ENCODE peak calls at places on chromosomes 6 and 20, in eight cellular contexts. B is DMS153; V is astrocyte; I is HFFc6; N is progenitor cell of endocrine pancreas; D is cardiac fibroblast; W is effector memory CD8-positive, alpha-beta T cell; F is HTR-8/SVneo. M is an unnamed sample.
A peak's percentile ranks its signal among the peaks of the same experiment; 100 is the strongest.

GRCh38 chr20:35329435-35330139 is 37.4 kb upstream of the FAM83C start:
- DNase-seq in F (peak; percentile 65), D (peak; percentile 60), N (no peak), V (no peak), B (peak; percentile 15), I (no peak), W (no peak), M (peak; percentile 18)

GRCh38 chr20:46202758-46203509 is 84.8 kb downstream of the CD40 start:
- DNase-seq in B (no peak), D (no peak), N (no peak), I (no peak), W (no peak), V (no peak), F (no peak), M (no peak)

GRCh38 chr20:18839507-18840247 is 26.1 kb downstream of the SCP2D1 start:
- DNase-seq in D (no peak), B (no peak), I (no peak), V (no peak), N (no peak), W (no peak), F (no peak), M (no peak)

GRCh38 chr6:7051780-7052440 is 55.9 kb upstream of the RREB1 start:
- DNase-seq in V (peak; percentile 22), W (peak; percentile 38), B (peak; percentile 12), I (no peak), F (peak; percentile 41), N (peak; percentile 55), D (no peak), M (peak; percentile 68)

GRCh38 chr6:84575264-84575663 is 189.1 kb downstream of the TBX18 start:
- DNase-seq in V (peak; percentile 78), B (peak; percentile 63), D (peak; percentile 60), F (no peak), I (peak; percentile 84), N (no peak), W (no peak), M (no peak)

GRCh38 chr6:143948208-143948607 is 59.9 kb downstream of the PLAGL1 start:
- DNase-seq in D (no peak), W (no peak), N (no peak), V (no peak), F (no peak), I (no peak), B (no peak), M (no peak)

GRCh38 chr20:58870293-58871014 is 17.9 kb downstream of the GNAS start:
- DNase-seq in D (peak; percentile 64), B (peak; percentile 11), N (peak; percentile 71), W (peak; percentile 55), V (no peak), I (peak; percentile 43), F (peak; percentile 96), M (no peak)

GRCh38 chr20:63854766-63855362 is 6.4 kb upstream of the ABHD16B start:
- DNase-seq in V (no peak), W (no peak), N (no peak), B (no peak), D (no peak), I (no peak), F (no peak), M (no peak)

GRCh38 chr20:59933849-59934585 is 580 bp upstream of the SYCP2 start:
- DNase-seq in N (peak; percentile 76), D (peak; percentile 68), I (peak; percentile 37), B (no peak), V (peak; percentile 26), W (peak; percentile 78), F (peak; percentile 96), M (peak; percentile 86)

GRCh38 chr20:37516697-37517370 is 4.2 kb upstream of the NNAT start:
- DNase-seq in V (peak; percentile 69), F (no peak), W (no peak), B (peak; percentile 20), N (no peak), I (no peak), D (no peak), M (no peak)

GRCh38 chr6:46876126-46876525 is 45.6 kb downstream of the ADGRF5 start:
- DNase-seq in I (no peak), D (peak; percentile 89), N (no peak), V (peak; percentile 99), B (peak; percentile 94), W (no peak), F (peak; percentile 18), M (no peak)

GRCh38 chr6:53811082-53811481 is 16.3 kb downstream of the LRRC1 start:
- DNase-seq in F (no peak), V (no peak), D (no peak), B (peak; percentile 92), I (no peak), N (no peak), W (no peak), M (no peak)

GRCh38 chr6:49546371-49546770 is 4.1 kb upstream of the C6orf141 start:
- DNase-seq in W (no peak), B (no peak), I (no peak), N (no peak), D (no peak), V (no peak), F (no peak), M (no peak)

GRCh38 chr6:98824163-98824906 is 10.0 kb upstream of the POU3F2 start:
- DNase-seq in N (no peak), D (no peak), B (no peak), V (peak; percentile 39), W (no peak), F (no peak), I (no peak), M (no peak)

GRCh38 chr6:12957321-12958051 is 240.9 kb downstream of the PHACTR1 start:
- DNase-seq in I (peak; percentile 55), V (peak; percentile 58), W (peak; percentile 3), F (peak; percentile 36), D (peak; percentile 63), N (no peak), B (no peak), M (peak; percentile 35)

GRCh38 chr20:39849664-39850063 is 839.4 kb downstream of the MAFB start:
- DNase-seq in W (no peak), I (peak; percentile 88), V (peak; percentile 93), D (peak; percentile 78), N (no peak), F (peak; percentile 45), B (peak; percentile 9), M (no peak)

GRCh38 chr20:51076841-51077543 is 54.1 kb upstream of the KCNG1 start:
- DNase-seq in N (no peak), B (peak; percentile 33), W (no peak), V (no peak), D (no peak), F (no peak), I (no peak), M (no peak)

GRCh38 chr20:23622839-23623343 is 14.9 kb downstream of the CST3 start:
- DNase-seq in I (peak; percentile 78), F (peak; percentile 67), V (peak; percentile 81), W (no peak), B (peak; percentile 59), D (peak; percentile 96), N (no peak), M (no peak)

GRCh38 chr6:119348308-119349040 is 1.1 kb downstream of the MAN1A1 start:
- DNase-seq in W (no peak), N (peak; percentile 23), D (no peak), V (peak; percentile 20), B (no peak), I (no peak), F (no peak), M (peak; percentile 43)

GRCh38 chr20:48735112-48735511 is 92.7 kb downstream of the PREX1 start:
- DNase-seq in D (no peak), W (no peak), B (no peak), F (no peak), I (no peak), N (no peak), V (no peak), M (no peak)

GRCh38 chr20:24672886-24673677 is 203.7 kb downstream of the SYNDIG1 start:
- DNase-seq in N (no peak), V (peak; percentile 98), I (peak; percentile 97), B (no peak), D (peak; percentile 96), F (peak; percentile 80), W (no peak), M (no peak)

GRCh38 chr6:36890264-36890663 is 4.5 kb downstream of the C6orf89 start:
- DNase-seq in V (no peak), F (no peak), W (no peak), N (no peak), D (no peak), B (no peak), I (no peak), M (no peak)

GRCh38 chr20:9699181-9699580 is 139.7 kb downstream of the PAK5 start:
- DNase-seq in D (no peak), I (no peak), F (no peak), V (no peak), W (no peak), B (no peak), N (no peak), M (no peak)

GRCh38 chr6:49909508-49910047 is 43.2 kb upstream of the CRISP1 start:
- DNase-seq in W (no peak), B (no peak), I (no peak), V (no peak), N (no peak), D (no peak), F (no peak), M (no peak)

GRCh38 chr6:107185570-107185969 is 70.3 kb upstream of the BEND3 start:
- DNase-seq in I (peak; percentile 2), D (peak; percentile 32), F (peak; percentile 9), V (no peak), N (no peak), B (peak; percentile 76), W (no peak), M (no peak)